ENCODE peak calls at places on chromosome 3, in five cellular contexts. E is stimulated activated CD4-positive, alpha-beta T cell treated with anti-CD3 and anti-CD28 coated beads, TNF-alpha, amount 100 ng/mL, for 4 hours; S is upper lobe of right lung; K is D721Med; F is glutamatergic neuron. W is an unnamed sample.

GRCh38 chr3:52388348-52388821 is 56.5 kb downstream of the SEMA3G start:
- DNase-seq in K (no peak), S (no peak), F (peak), E (no peak), W (no peak)

GRCh38 chr3:115819785-115820384 is 196.6 kb downstream of the GAP43 start:
- DNase-seq in F (peak), E (peak), S (no peak), K (peak), W (peak)

GRCh38 chr3:133937756-133938601 is 42.3 kb upstream of the RAB6B start:
- DNase-seq in E (no peak), S (no peak), F (no peak), K (no peak), W (no peak)

GRCh38 chr3:151675858-151676615 is 57.7 kb upstream of the AADACL2 start:
- DNase-seq in S (no peak), F (no peak), K (no peak), E (no peak), W (no peak)

GRCh38 chr3:169998668-169999131 is 32.1 kb downstream of the SEC62 start:
- DNase-seq in F (no peak), E (no peak), K (no peak), S (no peak), W (no peak)

GRCh38 chr3:145266368-145266767 is 894.6 kb downstream of the PLOD2 start:
- DNase-seq in K (no peak), F (no peak), E (no peak), S (no peak), W (no peak)

GRCh38 chr3:20080956-20081554 is 40.8 kb downstream of the KAT2B start:
- DNase-seq in E (no peak), K (no peak), S (peak), F (peak), W (peak)

GRCh38 chr3:119647177-119647576 is 13.2 kb downstream of the POPDC2 start:
- DNase-seq in K (no peak), S (no peak), E (no peak), F (no peak), W (no peak)

GRCh38 chr3:150547045-150547753 is 612 bp downstream of the EIF2A start:
- DNase-seq in S (no peak), F (no peak), K (no peak), E (no peak), W (no peak)

GRCh38 chr3:128407247-128407646 is 59.4 kb downstream of the DNAJB8 start:
- DNase-seq in K (no peak), F (no peak), S (no peak), E (no peak), W (no peak)

GRCh38 chr3:42349765-42350594 is 60.4 kb downstream of the LYZL4 start:
- DNase-seq in E (no peak), S (no peak), K (no peak), F (no peak), W (no peak)

GRCh38 chr3:15246186-15246585 is 40.1 kb downstream of the CAPN7 start:
- DNase-seq in E (no peak), F (no peak), S (no peak), K (no peak), W (no peak)

GRCh38 chr3:123284399-123285010 is 82.8 kb downstream of the SEC22A start:
- DNase-seq in F (no peak), S (no peak), K (no peak), E (no peak), W (peak)

GRCh38 chr3:157662171-157662570 is 159.0 kb upstream of the VEPH1 start:
- DNase-seq in F (no peak), K (no peak), E (no peak), S (no peak), W (no peak)

GRCh38 chr3:141413387-141414140 is 45.3 kb downstream of the ZBTB38 start:
- DNase-seq in F (no peak), K (no peak), S (no peak), E (no peak), W (no peak)